ENCODE peak calls at places on chromosomes 7 and 10, in four cellular contexts. D is GM12864, K is mesothelial cell of epicardium, L is left ventricle myocardium inferior. X is an unnamed sample.

GRCh38 chr10:98534046-98534445 is 87.3 kb upstream of the HPS1 start:
- DNase-seq in K (no peak), L (no peak), D (no peak), X (no peak)

GRCh38 chr7:107622429-107622828 is 38.2 kb upstream of the SLC26A4 start:
- DNase-seq in K (no peak), L (no peak), D (no peak), X (peak)

GRCh38 chr10:127888526-127889312 is 4.0 kb downstream of the CLRN3 start:
- DNase-seq in L (no peak), D (no peak), K (no peak), X (no peak)

GRCh38 chr10:60666221-60666620 is 112.1 kb upstream of the CDK1 start:
- DNase-seq in L (no peak), K (no peak), D (no peak), X (no peak)

GRCh38 chr7:128347573-128348147 is 4.0 kb upstream of the RBM28 start:
- DNase-seq in K (no peak), L (peak), D (no peak), X (peak)

GRCh38 chr10:71268247-71268691 is 50.8 kb upstream of the SLC29A3 start:
- DNase-seq in L (no peak), D (no peak), K (no peak), X (no peak)

GRCh38 chr7:93043393-93043985 is 74.3 kb downstream of the SAMD9 start:
- DNase-seq in D (no peak), L (peak), K (no peak), X (no peak)

GRCh38 chr10:16967866-16968721 is 150.9 kb upstream of the RSU1 start:
- DNase-seq in K (no peak), L (no peak), D (no peak), X (no peak)

GRCh38 chr10:123402656-123403055 is 248.5 kb downstream of the BUB3 start:
- DNase-seq in D (peak), L (no peak), K (no peak), X (peak)

GRCh38 chr10:100364735-100365391 is 17.8 kb downstream of the SCD start:
- DNase-seq in K (no peak), L (peak), D (no peak), X (no peak)

GRCh38 chr10:112724404-112724991 is 225.5 kb upstream of the TCF7L2 start:
- DNase-seq in K (no peak), D (no peak), L (no peak), X (no peak)

GRCh38 chr7:110224643-110225042 is 866.3 kb upstream of the LRRN3 start:
- DNase-seq in D (no peak), L (no peak), K (no peak), X (no peak)

GRCh38 chr10:6180480-6181110 is 22.1 kb upstream of the PFKFB3 start:
- DNase-seq in D (no peak), K (no peak), L (no peak), X (no peak)

GRCh38 chr7:25255603-25256320 is 27.5 kb upstream of the NPVF start:
- DNase-seq in D (no peak), L (no peak), K (no peak), X (no peak)

GRCh38 chr10:10589540-10589939 is 428.1 kb upstream of the CELF2 start:
- DNase-seq in D (peak), K (no peak), L (no peak), X (no peak)

GRCh38 chr10:61262486-61263261 is 190.5 kb downstream of the TMEM26 start:
- DNase-seq in K (no peak), L (no peak), D (no peak), X (no peak)

GRCh38 chr10:49167629-49168540 is 20.3 kb downstream of the TMEM273 start:
- DNase-seq in D (no peak), L (no peak), K (no peak), X (no peak)

GRCh38 chr7:130875265-130875741 is 141.3 kb upstream of the KLF14 start:
- DNase-seq in D (no peak), L (peak), K (no peak), X (peak)

GRCh38 chr10:78657622-78658165 is 411.1 kb upstream of the ZMIZ1 start:
- DNase-seq in D (peak), K (peak), L (peak), X (peak)

GRCh38 chr7:104960741-104961479 is 53.1 kb upstream of the KMT2E start:
- DNase-seq in D (peak), L (no peak), K (no peak), X (no peak)

GRCh38 chr7:3154881-3155494 is 111.3 kb upstream of the CARD11 start:
- DNase-seq in L (no peak), D (peak), K (no peak), X (peak)

GRCh38 chr7:13989138-13989943 is at the start of gene ETV1:
- DNase-seq in D (no peak), K (no peak), L (peak), X (no peak)

GRCh38 chr7:924541-925231 is 29.8 kb downstream of the ADAP1 start:
- DNase-seq in L (peak), K (peak), D (no peak), X (peak)

GRCh38 chr10:91681361-91682276 is 48.7 kb upstream of the PPP1R3C start:
- DNase-seq in L (peak), D (no peak), K (no peak), X (no peak)

GRCh38 chr7:114853189-114853588 is 68.7 kb upstream of the MDFIC start:
- DNase-seq in K (no peak), L (no peak), D (no peak), X (no peak)

GRCh38 chr7:30930621-30931020 is 19.0 kb downstream of the AQP1 start:
- DNase-seq in L (peak), D (no peak), K (no peak), X (no peak)

GRCh38 chr10:31318854-31319601 is at the start of gene ZEB1:
- DNase-seq in D (peak), L (peak), K (peak), X (peak)

GRCh38 chr7:142519077-142519789 is 230.0 kb upstream of the PRSS1 start:
- DNase-seq in K (no peak), L (no peak), D (no peak), X (no peak)

GRCh38 chr10:80493482-80494021 is 39.4 kb downstream of the TSPAN14 start:
- DNase-seq in K (no peak), L (no peak), D (no peak), X (no peak)

GRCh38 chr10:20551761-20552160 is 345.4 kb downstream of the NEBL start:
- DNase-seq in D (no peak), L (no peak), K (no peak), X (no peak)

GRCh38 chr7:41027428-41028115 is 675.3 kb downstream of the INHBA start:
- DNase-seq in K (no peak), D (no peak), L (no peak), X (no peak)

GRCh38 chr10:131931981-131932380 is 31.2 kb downstream of the PPP2R2D start:
- DNase-seq in D (no peak), L (no peak), K (no peak), X (no peak)

GRCh38 chr10:97713351-97713827 is at the start of gene MARVELD1:
- DNase-seq in K (peak), L (peak), D (no peak), X (peak)

GRCh38 chr7:4633012-4633411 is 49.1 kb upstream of the FOXK1 start:
- DNase-seq in K (no peak), D (no peak), L (no peak), X (no peak)

GRCh38 chr10:69801094-69801433 is 642 bp upstream of the COL13A1 start:
- DNase-seq in K (no peak), L (peak), D (no peak), X (peak)

GRCh38 chr10:121722665-121723064 is 124.4 kb upstream of the FGFR2 start:
- DNase-seq in K (no peak), L (no peak), D (no peak), X (no peak)

GRCh38 chr10:60208676-60209269 is 180.9 kb downstream of the ANK3 start:
- DNase-seq in L (no peak), D (no peak), K (no peak), X (peak)

GRCh38 chr10:14382022-14382421 is 51.3 kb upstream of the FRMD4A start:
- DNase-seq in D (peak), L (no peak), K (no peak), X (peak)

GRCh38 chr7:84490661-84491060 is 296.1 kb upstream of the SEMA3A start:
- DNase-seq in K (no peak), L (no peak), D (no peak), X (no peak)
- TF ChIP-seq CTCF in K (peak), L (no peak), D (no peak), X (no peak)

GRCh38 chr10:94402204-94403033 is at the start of gene TBC1D12:
- DNase-seq in D (peak), K (peak), L (peak), X (peak)
- TF ChIP-seq CTCF in D (no peak), K (no peak), L (no peak), X (no peak)

DNA sequence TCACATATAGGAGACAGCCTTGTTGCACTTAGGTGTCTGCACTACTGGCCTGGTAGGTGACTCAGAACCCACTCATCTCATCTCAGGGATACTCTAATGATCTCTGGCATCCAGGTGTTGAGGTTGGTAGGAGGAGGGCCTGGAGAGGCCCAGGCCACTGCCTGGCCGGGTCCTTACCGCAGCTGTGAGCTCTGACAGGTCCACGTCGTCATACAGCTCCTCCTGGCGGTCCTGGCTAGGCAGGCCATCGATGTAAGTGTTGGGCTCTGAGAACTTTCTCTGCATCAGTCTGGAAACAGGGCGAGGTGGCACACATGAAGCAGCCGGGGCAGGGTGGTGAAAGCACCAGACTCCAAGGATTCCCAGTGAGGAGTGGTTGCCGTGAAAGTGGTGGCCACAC is 62.1 kb downstream of the VWA2 start:
- DNase-seq in D (no peak), L (no peak), K (no peak), X (no peak)
- TF ChIP-seq CTCF in D (no peak), L (no peak), K (no peak), X (no peak)

GRCh38 chr7:88396948-88397322 is 90.2 kb upstream of the STEAP4 start:
- DNase-seq in L (no peak), D (peak), K (no peak), X (no peak)

GRCh38 chr7:88396295-88396947 is 89.7 kb upstream of the STEAP4 start:
- DNase-seq in L (no peak), D (peak), K (no peak), X (peak)

GRCh38 chr7:88402529-88402928 is 95.8 kb upstream of the STEAP4 start:
- DNase-seq in K (no peak), L (no peak), D (no peak), X (no peak)

GRCh38 chr7:88399036-88399435 is 92.3 kb upstream of the STEAP4 start:
- DNase-seq in L (no peak), K (no peak), D (no peak), X (no peak)

GRCh38 chr7:88401009-88401623 is 94.4 kb upstream of the STEAP4 start:
- DNase-seq in L (no peak), D (peak), K (no peak), X (peak)
- TF ChIP-seq CTCF in L (peak), D (peak), K (no peak), X (peak)

GRCh38 chr10:86178401-86179142 is 188.0 kb downstream of the GRID1 start:
- DNase-seq in K (no peak), D (no peak), L (no peak), X (no peak)
- TF ChIP-seq CTCF in K (peak), D (peak), L (peak), X (no peak)

X was measured in GM20000.